ENCODE peak calls at places on chromosome 13, in ten cellular contexts. One of them, this sample, is unnamed.

GRCh38 chr13:96982672-96983071 is 11.6 kb downstream of the OXGR1 start:
- DNase-seq in SHP77 treated with DMSO at 0.1 percent for 48 hours: no peak
- DNase-seq in MCF 10A: no peak
- DNase-seq in NCI-H2081: no peak
- DNase-seq in cerebellar cortex: no peak
- DNase-seq in mucosa of descending colon: no peak
- DNase-seq in B cell: no peak
- DNase-seq in epithelial cell of esophagus: peak; percentile 8
- DNase-seq in GM12864: no peak
- DNase-seq in naive thymus-derived CD8-positive, alpha-beta T cell: no peak
- DNase-seq in this sample: no peak

GRCh38 chr13:91722267-91722884 is 324.0 kb downstream of the GPC5 start:
- DNase-seq in SHP77 treated with DMSO at 0.1 percent for 48 hours: no peak
- DNase-seq in MCF 10A: peak; percentile 56
- DNase-seq in NCI-H2081: peak; percentile 33
- DNase-seq in cerebellar cortex: peak; percentile 7
- DNase-seq in mucosa of descending colon: no peak
- DNase-seq in B cell: no peak
- DNase-seq in epithelial cell of esophagus: peak; percentile 40
- DNase-seq in GM12864: no peak
- DNase-seq in naive thymus-derived CD8-positive, alpha-beta T cell: peak; percentile 15
- DNase-seq in this sample: peak; percentile 2

GRCh38 chr13:26425439-26426358 is 131.8 kb upstream of the WASF3 start:
- DNase-seq in SHP77 treated with DMSO at 0.1 percent for 48 hours: peak; percentile 38
- DNase-seq in MCF 10A: no peak
- DNase-seq in NCI-H2081: peak; percentile 33
- DNase-seq in cerebellar cortex: peak; percentile 74
- DNase-seq in mucosa of descending colon: peak; percentile 36
- DNase-seq in B cell: no peak
- DNase-seq in epithelial cell of esophagus: peak; percentile 20
- DNase-seq in GM12864: no peak
- DNase-seq in naive thymus-derived CD8-positive, alpha-beta T cell: no peak
- DNase-seq in this sample: no peak

GRCh38 chr13:25292301-25292700 is 5.0 kb upstream of the MTMR6 start:
- DNase-seq in SHP77 treated with DMSO at 0.1 percent for 48 hours: no peak
- DNase-seq in MCF 10A: no peak
- DNase-seq in NCI-H2081: no peak
- DNase-seq in cerebellar cortex: no peak
- DNase-seq in mucosa of descending colon: no peak
- DNase-seq in B cell: no peak
- DNase-seq in epithelial cell of esophagus: peak; percentile 10
- DNase-seq in GM12864: no peak
- DNase-seq in naive thymus-derived CD8-positive, alpha-beta T cell: peak; percentile 29
- DNase-seq in this sample: peak; percentile 25

GRCh38 chr13:23372264-23372905 is 61.1 kb downstream of the SACS start:
- DNase-seq in SHP77 treated with DMSO at 0.1 percent for 48 hours: no peak
- DNase-seq in MCF 10A: no peak
- DNase-seq in NCI-H2081: no peak
- DNase-seq in cerebellar cortex: no peak
- DNase-seq in mucosa of descending colon: no peak
- DNase-seq in B cell: no peak
- DNase-seq in epithelial cell of esophagus: no peak
- DNase-seq in GM12864: no peak
- DNase-seq in naive thymus-derived CD8-positive, alpha-beta T cell: no peak
- DNase-seq in this sample: no peak

GRCh38 chr13:30751183-30751933 is 16.0 kb downstream of the ALOX5AP start:
- DNase-seq in SHP77 treated with DMSO at 0.1 percent for 48 hours: no peak
- DNase-seq in MCF 10A: no peak
- DNase-seq in NCI-H2081: no peak
- DNase-seq in cerebellar cortex: no peak
- DNase-seq in mucosa of descending colon: no peak
- DNase-seq in B cell: no peak
- DNase-seq in epithelial cell of esophagus: no peak
- DNase-seq in GM12864: no peak
- DNase-seq in naive thymus-derived CD8-positive, alpha-beta T cell: no peak
- DNase-seq in this sample: no peak

GRCh38 chr13:34020388-34020787 is 202.4 kb downstream of the RFC3 start:
- DNase-seq in SHP77 treated with DMSO at 0.1 percent for 48 hours: peak; percentile 58
- DNase-seq in MCF 10A: no peak
- DNase-seq in NCI-H2081: no peak
- DNase-seq in cerebellar cortex: no peak
- DNase-seq in mucosa of descending colon: no peak
- DNase-seq in B cell: no peak
- DNase-seq in epithelial cell of esophagus: peak; percentile 79
- DNase-seq in GM12864: no peak
- DNase-seq in naive thymus-derived CD8-positive, alpha-beta T cell: no peak
- DNase-seq in this sample: no peak

GRCh38 chr13:23161176-23161825 is 19.5 kb upstream of the SGCG start:
- DNase-seq in SHP77 treated with DMSO at 0.1 percent for 48 hours: no peak
- DNase-seq in MCF 10A: no peak
- DNase-seq in NCI-H2081: no peak
- DNase-seq in cerebellar cortex: no peak
- DNase-seq in mucosa of descending colon: no peak
- DNase-seq in B cell: no peak
- DNase-seq in epithelial cell of esophagus: no peak
- DNase-seq in GM12864: no peak
- DNase-seq in naive thymus-derived CD8-positive, alpha-beta T cell: no peak
- DNase-seq in this sample: no peak

GRCh38 chr13:104310861-104311260 is 1244.6 kb upstream of the SLC10A2 start:
- DNase-seq in SHP77 treated with DMSO at 0.1 percent for 48 hours: no peak
- DNase-seq in MCF 10A: no peak
- DNase-seq in NCI-H2081: no peak
- DNase-seq in cerebellar cortex: no peak
- DNase-seq in mucosa of descending colon: no peak
- DNase-seq in B cell: no peak
- DNase-seq in epithelial cell of esophagus: peak; percentile 76
- DNase-seq in GM12864: no peak
- DNase-seq in naive thymus-derived CD8-positive, alpha-beta T cell: no peak
- DNase-seq in this sample: peak; percentile 58

GRCh38 chr13:32205426-32206096 is 109.6 kb downstream of the ZAR1L start:
- DNase-seq in SHP77 treated with DMSO at 0.1 percent for 48 hours: no peak
- DNase-seq in MCF 10A: no peak
- DNase-seq in NCI-H2081: no peak
- DNase-seq in cerebellar cortex: no peak
- DNase-seq in mucosa of descending colon: no peak
- DNase-seq in B cell: no peak
- DNase-seq in epithelial cell of esophagus: no peak
- DNase-seq in GM12864: no peak
- DNase-seq in naive thymus-derived CD8-positive, alpha-beta T cell: no peak
- DNase-seq in this sample: no peak

GRCh38 chr13:113862766-113863510 is 938 bp downstream of the GAS6 start:
- DNase-seq in SHP77 treated with DMSO at 0.1 percent for 48 hours: no peak
- DNase-seq in MCF 10A: peak; percentile 51
- DNase-seq in NCI-H2081: no peak
- DNase-seq in cerebellar cortex: peak; percentile 14
- DNase-seq in mucosa of descending colon: peak; percentile 72
- DNase-seq in B cell: no peak
- DNase-seq in epithelial cell of esophagus: peak; percentile 48
- DNase-seq in GM12864: no peak
- DNase-seq in naive thymus-derived CD8-positive, alpha-beta T cell: no peak
- DNase-seq in this sample: no peak

GRCh38 chr13:23348270-23349126 is 85.0 kb downstream of the SACS start:
- DNase-seq in SHP77 treated with DMSO at 0.1 percent for 48 hours: no peak
- DNase-seq in MCF 10A: no peak
- DNase-seq in NCI-H2081: no peak
- DNase-seq in cerebellar cortex: no peak
- DNase-seq in mucosa of descending colon: no peak
- DNase-seq in B cell: no peak
- DNase-seq in epithelial cell of esophagus: no peak
- DNase-seq in GM12864: no peak
- DNase-seq in naive thymus-derived CD8-positive, alpha-beta T cell: no peak
- DNase-seq in this sample: no peak

GRCh38 chr13:22235950-22236290 is 565.0 kb downstream of the FGF9 start:
- DNase-seq in SHP77 treated with DMSO at 0.1 percent for 48 hours: no peak
- DNase-seq in MCF 10A: no peak
- DNase-seq in NCI-H2081: no peak
- DNase-seq in cerebellar cortex: no peak
- DNase-seq in mucosa of descending colon: no peak
- DNase-seq in B cell: no peak
- DNase-seq in epithelial cell of esophagus: no peak
- DNase-seq in GM12864: no peak
- DNase-seq in naive thymus-derived CD8-positive, alpha-beta T cell: no peak
- DNase-seq in this sample: no peak

GRCh38 chr13:24672141-24673132 is 7.8 kb upstream of the ATP12A start:
- DNase-seq in SHP77 treated with DMSO at 0.1 percent for 48 hours: no peak
- DNase-seq in MCF 10A: no peak
- DNase-seq in NCI-H2081: no peak
- DNase-seq in cerebellar cortex: no peak
- DNase-seq in mucosa of descending colon: no peak
- DNase-seq in B cell: no peak
- DNase-seq in epithelial cell of esophagus: no peak
- DNase-seq in GM12864: no peak
- DNase-seq in naive thymus-derived CD8-positive, alpha-beta T cell: no peak
- DNase-seq in this sample: no peak

GRCh38 chr13:97445504-97446187 is 11.7 kb downstream of the RAP2A start:
- DNase-seq in SHP77 treated with DMSO at 0.1 percent for 48 hours: peak; percentile 94
- DNase-seq in MCF 10A: no peak
- DNase-seq in NCI-H2081: peak; percentile 46
- DNase-seq in cerebellar cortex: no peak
- DNase-seq in mucosa of descending colon: no peak
- DNase-seq in B cell: no peak
- DNase-seq in epithelial cell of esophagus: no peak
- DNase-seq in GM12864: no peak
- DNase-seq in naive thymus-derived CD8-positive, alpha-beta T cell: no peak
- DNase-seq in this sample: no peak

GRCh38 chr13:25310891-25311290 is 9.5 kb downstream of the NUP58 start:
- DNase-seq in SHP77 treated with DMSO at 0.1 percent for 48 hours: no peak
- DNase-seq in MCF 10A: no peak
- DNase-seq in NCI-H2081: no peak
- DNase-seq in cerebellar cortex: no peak
- DNase-seq in mucosa of descending colon: no peak
- DNase-seq in B cell: no peak
- DNase-seq in epithelial cell of esophagus: no peak
- DNase-seq in GM12864: no peak
- DNase-seq in naive thymus-derived CD8-positive, alpha-beta T cell: no peak
- DNase-seq in this sample: no peak

GRCh38 chr13:95677564-95678386 is 836 bp downstream of the DNAJC3 start:
- DNase-seq in SHP77 treated with DMSO at 0.1 percent for 48 hours: no peak
- DNase-seq in MCF 10A: peak; percentile 46
- DNase-seq in NCI-H2081: no peak
- DNase-seq in cerebellar cortex: peak; percentile 16
- DNase-seq in mucosa of descending colon: no peak
- DNase-seq in B cell: no peak
- DNase-seq in epithelial cell of esophagus: peak; percentile 32
- DNase-seq in GM12864: no peak
- DNase-seq in naive thymus-derived CD8-positive, alpha-beta T cell: peak; percentile 23
- DNase-seq in this sample: peak; percentile 28

GRCh38 chr13:99859178-99860177 is 112.1 kb downstream of the ZIC5 start:
- DNase-seq in SHP77 treated with DMSO at 0.1 percent for 48 hours: no peak
- DNase-seq in MCF 10A: no peak
- DNase-seq in NCI-H2081: no peak
- DNase-seq in cerebellar cortex: peak; percentile 97
- DNase-seq in mucosa of descending colon: peak; percentile 50
- DNase-seq in B cell: no peak
- DNase-seq in epithelial cell of esophagus: no peak
- DNase-seq in GM12864: peak; percentile 0
- DNase-seq in naive thymus-derived CD8-positive, alpha-beta T cell: no peak
- DNase-seq in this sample: no peak

GRCh38 chr13:113774177-113775107 is 15.4 kb downstream of the TMEM255B start:
- DNase-seq in SHP77 treated with DMSO at 0.1 percent for 48 hours: no peak
- DNase-seq in MCF 10A: peak; percentile 77
- DNase-seq in NCI-H2081: no peak
- DNase-seq in cerebellar cortex: no peak
- DNase-seq in mucosa of descending colon: no peak
- DNase-seq in B cell: no peak
- DNase-seq in epithelial cell of esophagus: peak; percentile 41
- DNase-seq in GM12864: no peak
- DNase-seq in naive thymus-derived CD8-positive, alpha-beta T cell: no peak
- DNase-seq in this sample: peak; percentile 64

GRCh38 chr13:112664501-112665203 is 25.2 kb upstream of the ATP11A start:
- DNase-seq in SHP77 treated with DMSO at 0.1 percent for 48 hours: no peak
- DNase-seq in MCF 10A: peak; percentile 9
- DNase-seq in NCI-H2081: no peak
- DNase-seq in cerebellar cortex: no peak
- DNase-seq in mucosa of descending colon: no peak
- DNase-seq in B cell: no peak
- DNase-seq in epithelial cell of esophagus: peak; percentile 45
- DNase-seq in GM12864: no peak
- DNase-seq in naive thymus-derived CD8-positive, alpha-beta T cell: no peak
- DNase-seq in this sample: peak; percentile 34

GRCh38 chr13:108859202-108860012 is 230.0 kb downstream of the MYO16 start:
- DNase-seq in SHP77 treated with DMSO at 0.1 percent for 48 hours: no peak
- DNase-seq in MCF 10A: no peak
- DNase-seq in NCI-H2081: no peak
- DNase-seq in cerebellar cortex: no peak
- DNase-seq in mucosa of descending colon: no peak
- DNase-seq in B cell: no peak
- DNase-seq in epithelial cell of esophagus: no peak
- DNase-seq in GM12864: no peak
- DNase-seq in naive thymus-derived CD8-positive, alpha-beta T cell: no peak
- DNase-seq in this sample: no peak

GRCh38 chr13:110017379-110017778 is 231.0 kb upstream of the IRS2 start:
- DNase-seq in SHP77 treated with DMSO at 0.1 percent for 48 hours: no peak
- DNase-seq in MCF 10A: peak; percentile 93
- DNase-seq in NCI-H2081: no peak
- DNase-seq in cerebellar cortex: no peak
- DNase-seq in mucosa of descending colon: no peak
- DNase-seq in B cell: no peak
- DNase-seq in epithelial cell of esophagus: peak; percentile 91
- DNase-seq in GM12864: no peak
- DNase-seq in naive thymus-derived CD8-positive, alpha-beta T cell: no peak
- DNase-seq in this sample: peak; percentile 86

GRCh38 chr13:109271991-109272454 is 514.4 kb downstream of the IRS2 start:
- DNase-seq in SHP77 treated with DMSO at 0.1 percent for 48 hours: no peak
- DNase-seq in MCF 10A: peak; percentile 89
- DNase-seq in NCI-H2081: no peak
- DNase-seq in cerebellar cortex: no peak
- DNase-seq in mucosa of descending colon: no peak
- DNase-seq in B cell: no peak
- DNase-seq in epithelial cell of esophagus: peak; percentile 95
- DNase-seq in GM12864: no peak
- DNase-seq in naive thymus-derived CD8-positive, alpha-beta T cell: no peak
- DNase-seq in this sample: peak; percentile 72

GRCh38 chr13:66139250-66139649 is 1090.9 kb downstream of the PCDH9 start:
- DNase-seq in SHP77 treated with DMSO at 0.1 percent for 48 hours: no peak
- DNase-seq in MCF 10A: no peak
- DNase-seq in NCI-H2081: no peak
- DNase-seq in cerebellar cortex: no peak
- DNase-seq in mucosa of descending colon: no peak
- DNase-seq in B cell: no peak
- DNase-seq in epithelial cell of esophagus: no peak
- DNase-seq in GM12864: no peak
- DNase-seq in naive thymus-derived CD8-positive, alpha-beta T cell: no peak
- DNase-seq in this sample: no peak

GRCh38 chr13:95698047-95698749 is 21.3 kb downstream of the DNAJC3 start:
- DNase-seq in SHP77 treated with DMSO at 0.1 percent for 48 hours: peak; percentile 87
- DNase-seq in MCF 10A: peak; percentile 70
- DNase-seq in NCI-H2081: no peak
- DNase-seq in cerebellar cortex: no peak
- DNase-seq in mucosa of descending colon: no peak
- DNase-seq in B cell: no peak
- DNase-seq in epithelial cell of esophagus: peak; percentile 41
- DNase-seq in GM12864: no peak
- DNase-seq in naive thymus-derived CD8-positive, alpha-beta T cell: no peak
- DNase-seq in this sample: peak; percentile 40

GRCh38 chr13:67230774-67231480 is 791 bp upstream of the PCDH9 start:
- DNase-seq in SHP77 treated with DMSO at 0.1 percent for 48 hours: no peak
- DNase-seq in MCF 10A: peak; percentile 69
- DNase-seq in NCI-H2081: peak; percentile 46
- DNase-seq in cerebellar cortex: peak; percentile 54
- DNase-seq in mucosa of descending colon: peak; percentile 58
- DNase-seq in B cell: no peak
- DNase-seq in epithelial cell of esophagus: peak; percentile 56
- DNase-seq in GM12864: no peak
- DNase-seq in naive thymus-derived CD8-positive, alpha-beta T cell: no peak
- DNase-seq in this sample: peak; percentile 63

GRCh38 chr13:62246581-62246980 is 830.9 kb upstream of the PCDH20 start:
- DNase-seq in SHP77 treated with DMSO at 0.1 percent for 48 hours: no peak
- DNase-seq in MCF 10A: no peak
- DNase-seq in NCI-H2081: no peak
- DNase-seq in cerebellar cortex: no peak
- DNase-seq in mucosa of descending colon: no peak
- DNase-seq in B cell: no peak
- DNase-seq in epithelial cell of esophagus: no peak
- DNase-seq in GM12864: no peak
- DNase-seq in naive thymus-derived CD8-positive, alpha-beta T cell: no peak
- DNase-seq in this sample: no peak

GRCh38 chr13:70380809-70381208 is 272.6 kb upstream of the KLHL1 start:
- DNase-seq in SHP77 treated with DMSO at 0.1 percent for 48 hours: no peak
- DNase-seq in MCF 10A: no peak
- DNase-seq in NCI-H2081: no peak
- DNase-seq in cerebellar cortex: no peak
- DNase-seq in mucosa of descending colon: no peak
- DNase-seq in B cell: no peak
- DNase-seq in epithelial cell of esophagus: no peak
- DNase-seq in GM12864: no peak
- DNase-seq in naive thymus-derived CD8-positive, alpha-beta T cell: no peak
- DNase-seq in this sample: no peak

This sample was measured in mammary epithelial cell.